ENCODE peak calls at places on chromosomes 12 and 14, in eight cellular contexts. One of them, this sample, is unnamed.

GRCh38 chr12:54384591-54385041 is at the start of gene ZNF385A:
- DNase-seq in activated CD4-positive, CD25-positive, alpha-beta regulatory T cell treated with anti-CD3 and anti-CD28 coated beads, Interleukin-2, amount 50 U/mL, for 72 hours: no peak
- DNase-seq in fibroblast of the aortic adventitia: no peak
- DNase-seq in mesothelial cell of epicardium: no peak
- DNase-seq in astrocyte of the spinal cord: no peak
- DNase-seq in A549: no peak
- DNase-seq in pancreas: no peak
- DNase-seq in RKO: no peak
- DNase-seq in this sample: no peak

GRCh38 chr12:117882181-117882580 is 86.6 kb downstream of the KSR2 start:
- DNase-seq in A549: no peak
- DNase-seq in fibroblast of the aortic adventitia: no peak
- DNase-seq in mesothelial cell of epicardium: no peak
- DNase-seq in astrocyte of the spinal cord: no peak
- DNase-seq in activated CD4-positive, CD25-positive, alpha-beta regulatory T cell treated with anti-CD3 and anti-CD28 coated beads, Interleukin-2, amount 50 U/mL, for 72 hours: no peak
- DNase-seq in pancreas: no peak
- DNase-seq in RKO: no peak
- DNase-seq in this sample: no peak

GRCh38 chr12:73863541-73863940 is 674.1 kb upstream of the ATXN7L3B start:
- DNase-seq in astrocyte of the spinal cord: peak; percentile 40
- DNase-seq in fibroblast of the aortic adventitia: peak; percentile 9
- DNase-seq in RKO: peak; percentile 89
- DNase-seq in activated CD4-positive, CD25-positive, alpha-beta regulatory T cell treated with anti-CD3 and anti-CD28 coated beads, Interleukin-2, amount 50 U/mL, for 72 hours: no peak
- DNase-seq in pancreas: no peak
- DNase-seq in A549: peak; percentile 2
- DNase-seq in mesothelial cell of epicardium: no peak
- DNase-seq in this sample: no peak

GRCh38 chr14:50758279-50758678 is 72.7 kb downstream of the NIN start:
- DNase-seq in activated CD4-positive, CD25-positive, alpha-beta regulatory T cell treated with anti-CD3 and anti-CD28 coated beads, Interleukin-2, amount 50 U/mL, for 72 hours: no peak
- DNase-seq in mesothelial cell of epicardium: no peak
- DNase-seq in RKO: no peak
- DNase-seq in pancreas: no peak
- DNase-seq in A549: no peak
- DNase-seq in astrocyte of the spinal cord: no peak
- DNase-seq in fibroblast of the aortic adventitia: no peak
- DNase-seq in this sample: no peak

GRCh38 chr12:120971299-120972180 is 6.8 kb upstream of the HNF1A start:
- DNase-seq in mesothelial cell of epicardium: no peak
- DNase-seq in activated CD4-positive, CD25-positive, alpha-beta regulatory T cell treated with anti-CD3 and anti-CD28 coated beads, Interleukin-2, amount 50 U/mL, for 72 hours: no peak
- DNase-seq in fibroblast of the aortic adventitia: peak; percentile 78
- DNase-seq in RKO: peak; percentile 80
- DNase-seq in astrocyte of the spinal cord: peak; percentile 58
- DNase-seq in pancreas: no peak
- DNase-seq in A549: peak; percentile 75
- DNase-seq in this sample: peak; percentile 51

GRCh38 chr12:120684523-120684932 is 2.4 kb upstream of the MLEC start:
- DNase-seq in activated CD4-positive, CD25-positive, alpha-beta regulatory T cell treated with anti-CD3 and anti-CD28 coated beads, Interleukin-2, amount 50 U/mL, for 72 hours: no peak
- DNase-seq in RKO: peak; percentile 38
- DNase-seq in mesothelial cell of epicardium: no peak
- DNase-seq in A549: peak; percentile 52
- DNase-seq in pancreas: no peak
- DNase-seq in fibroblast of the aortic adventitia: no peak
- DNase-seq in astrocyte of the spinal cord: no peak
- DNase-seq in this sample: peak; percentile 73

GRCh38 chr12:15741082-15741481 is 48.1 kb downstream of the EPS8 start:
- DNase-seq in mesothelial cell of epicardium: no peak
- DNase-seq in activated CD4-positive, CD25-positive, alpha-beta regulatory T cell treated with anti-CD3 and anti-CD28 coated beads, Interleukin-2, amount 50 U/mL, for 72 hours: no peak
- DNase-seq in pancreas: no peak
- DNase-seq in fibroblast of the aortic adventitia: no peak
- DNase-seq in RKO: peak; percentile 24
- DNase-seq in A549: no peak
- DNase-seq in astrocyte of the spinal cord: no peak
- DNase-seq in this sample: no peak

GRCh38 chr14:62800577-62800976 is 244.7 kb downstream of the KCNH5 start:
- DNase-seq in pancreas: no peak
- DNase-seq in activated CD4-positive, CD25-positive, alpha-beta regulatory T cell treated with anti-CD3 and anti-CD28 coated beads, Interleukin-2, amount 50 U/mL, for 72 hours: no peak
- DNase-seq in fibroblast of the aortic adventitia: no peak
- DNase-seq in astrocyte of the spinal cord: no peak
- DNase-seq in A549: peak; percentile 7
- DNase-seq in mesothelial cell of epicardium: no peak
- DNase-seq in RKO: no peak
- DNase-seq in this sample: no peak

GRCh38 chr12:6816598-6816997 is 5.0 kb upstream of the GPR162 start:
- DNase-seq in RKO: no peak
- DNase-seq in mesothelial cell of epicardium: no peak
- DNase-seq in fibroblast of the aortic adventitia: no peak
- DNase-seq in pancreas: no peak
- DNase-seq in astrocyte of the spinal cord: no peak
- DNase-seq in activated CD4-positive, CD25-positive, alpha-beta regulatory T cell treated with anti-CD3 and anti-CD28 coated beads, Interleukin-2, amount 50 U/mL, for 72 hours: no peak
- DNase-seq in A549: no peak
- DNase-seq in this sample: no peak

GRCh38 chr12:115798309-115798917 is 479.1 kb downstream of the MED13L start:
- DNase-seq in RKO: no peak
- DNase-seq in mesothelial cell of epicardium: no peak
- DNase-seq in pancreas: no peak
- DNase-seq in A549: no peak
- DNase-seq in fibroblast of the aortic adventitia: no peak
- DNase-seq in astrocyte of the spinal cord: no peak
- DNase-seq in activated CD4-positive, CD25-positive, alpha-beta regulatory T cell treated with anti-CD3 and anti-CD28 coated beads, Interleukin-2, amount 50 U/mL, for 72 hours: no peak
- DNase-seq in this sample: no peak

This sample was measured in fibroblast of gingiva.